ENCODE peak calls at places on chromosomes 16 and 17, in eight cellular contexts. M is left ventricle myocardium inferior; Y is heart right ventricle; A is IMR-90; D is SJSA1; Q is CD4-positive, alpha-beta T cell; F is CD4-positive, alpha-beta memory T cell; P is stomach. V is an unnamed sample.

GRCh38 chr16:57192146-57192545 is 6.0 kb downstream of the RSPRY1 start:
- DNase-seq in M (no peak), Y (no peak), A (peak; percentile 50), D (peak; percentile 45), Q (no peak), F (no peak), P (no peak), V (no peak)

GRCh38 chr17:2928294-2928890 is 132.2 kb downstream of the RAP1GAP2 start:
- DNase-seq in M (no peak), Y (no peak), A (no peak), D (no peak), Q (no peak), F (no peak), P (peak; percentile 55), V (no peak)

GRCh38 chr17:76368545-76368944 is 14.8 kb upstream of the PRPSAP1 start:
- DNase-seq in M (no peak), Y (no peak), A (peak; percentile 65), D (peak; percentile 95), Q (no peak), F (no peak), P (no peak), V (no peak)

GRCh38 chr16:89197633-89198416 is 2.5 kb downstream of the SLC22A31 start:
- DNase-seq in M (no peak), Y (no peak), A (no peak), D (no peak), Q (no peak), F (no peak), P (peak; percentile 52), V (no peak)

GRCh38 chr17:68886401-68886800 is 68.8 kb downstream of the ABCA8 start:
- DNase-seq in M (no peak), Y (no peak), A (no peak), D (no peak), Q (no peak), F (no peak), P (no peak), V (no peak)

GRCh38 chr17:4900231-4901107 is 1.1 kb downstream of the C17orf107 start:
- DNase-seq in M (no peak), Y (no peak), A (no peak), D (no peak), Q (peak; percentile 42), F (peak; percentile 82), P (peak; percentile 51), V (no peak)

GRCh38 chr16:1309888-1310831 is 724 bp downstream of the UBE2I start:
- DNase-seq in M (peak; percentile 59), Y (peak; percentile 40), A (peak; percentile 45), D (peak; percentile 26), Q (peak; percentile 37), F (peak; percentile 77), P (peak; percentile 50), V (no peak)

GRCh38 chr17:6639651-6640535 is 618 bp downstream of the KIAA0753 start:
- DNase-seq in M (no peak), Y (peak; percentile 32), A (peak; percentile 38), D (peak; percentile 15), Q (no peak), F (peak; percentile 53), P (no peak), V (no peak)

GRCh38 chr16:54054237-54054780 is 232.3 kb downstream of the IRX3 start:
- DNase-seq in M (no peak), Y (no peak), A (no peak), D (no peak), Q (no peak), F (no peak), P (no peak), V (no peak)

GRCh38 chr17:851986-852385 is 69.8 kb downstream of the MRM3 start:
- DNase-seq in M (no peak), Y (no peak), A (no peak), D (no peak), Q (no peak), F (no peak), P (no peak), V (no peak)

GRCh38 chr16:50733468-50733867 is 8.4 kb upstream of the CYLD start:
- DNase-seq in M (no peak), Y (no peak), A (no peak), D (no peak), Q (no peak), F (no peak), P (no peak), V (no peak)

GRCh38 chr17:65057520-65058075 is 1.1 kb upstream of the GNA13 start:
- DNase-seq in M (peak; percentile 38), Y (peak; percentile 66), A (no peak), D (peak; percentile 46), Q (no peak), F (no peak), P (peak; percentile 25), V (no peak)

GRCh38 chr17:56699186-56699895 is 105.8 kb downstream of the NOG start:
- DNase-seq in M (peak; percentile 19), Y (peak; percentile 11), A (peak; percentile 99), D (peak; percentile 100), Q (no peak), F (no peak), P (peak; percentile 32), V (peak; percentile 6)

GRCh38 chr16:49000594-49000993 is 281.0 kb downstream of the CBLN1 start:
- DNase-seq in M (no peak), Y (no peak), A (no peak), D (no peak), Q (no peak), F (no peak), P (no peak), V (no peak)

GRCh38 chr16:30958164-30959083 is 870 bp downstream of the SETD1A start:
- DNase-seq in M (peak; percentile 43), Y (peak; percentile 58), A (peak; percentile 43), D (peak; percentile 33), Q (no peak), F (peak; percentile 73), P (peak; percentile 56), V (no peak)

GRCh38 chr17:13287226-13287625 is 269.4 kb upstream of the ELAC2 start:
- DNase-seq in M (no peak), Y (no peak), A (no peak), D (no peak), Q (no peak), F (no peak), P (no peak), V (no peak)

DNA sequence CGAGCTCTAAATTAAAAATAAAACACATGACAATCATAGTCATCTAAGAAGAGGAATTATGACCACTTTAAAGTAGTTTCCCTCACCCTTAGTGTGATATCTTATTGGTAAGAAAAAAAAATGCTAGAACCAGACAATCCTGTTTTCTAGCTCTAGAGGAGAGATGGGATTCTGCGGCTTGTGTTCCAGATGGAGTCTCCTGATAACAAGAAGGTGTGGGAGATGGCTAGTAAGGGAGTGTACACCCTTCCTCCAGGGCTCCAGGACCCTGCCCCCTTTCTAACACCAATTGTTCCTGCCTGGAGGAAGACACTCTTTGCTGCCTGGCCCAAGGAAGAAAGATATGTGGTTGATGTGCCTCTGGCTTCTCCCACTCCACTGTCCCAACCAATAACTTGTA is 68.8 kb upstream of the FBXO47 start:
- DNase-seq in M (no peak), Y (no peak), A (no peak), D (no peak), Q (no peak), F (no peak), P (no peak), V (no peak)
- H3K27ac ChIP-seq in M (no peak overlapping the region), Y (no peak overlapping the region), A (no peak overlapping the region), D (no peak overlapping the region), Q (no peak overlapping the region), F (no peak overlapping the region), P (no peak overlapping the region), V (no peak overlapping the region)

GRCh38 chr17:57939797-57940196 is 15.4 kb downstream of the CUEDC1 start:
- DNase-seq in M (peak; percentile 59), Y (no peak), A (no peak), D (no peak), Q (no peak), F (no peak), P (no peak), V (no peak)

GRCh38 chr17:57935833-57936807 is 19.1 kb downstream of the CUEDC1 start:
- DNase-seq in M (peak; percentile 81), Y (peak; percentile 63), A (peak; percentile 55), D (peak; percentile 69), Q (no peak), F (no peak), P (no peak), V (no peak)

GRCh38 chr17:57940217-57940616 is 15.0 kb downstream of the CUEDC1 start:
- DNase-seq in M (no peak), Y (no peak), A (no peak), D (no peak), Q (no peak), F (no peak), P (no peak), V (no peak)

GRCh38 chr17:57938061-57938502 is 17.1 kb downstream of the CUEDC1 start:
- DNase-seq in M (no peak), Y (no peak), A (no peak), D (no peak), Q (no peak), F (no peak), P (no peak), V (no peak)

DNA sequence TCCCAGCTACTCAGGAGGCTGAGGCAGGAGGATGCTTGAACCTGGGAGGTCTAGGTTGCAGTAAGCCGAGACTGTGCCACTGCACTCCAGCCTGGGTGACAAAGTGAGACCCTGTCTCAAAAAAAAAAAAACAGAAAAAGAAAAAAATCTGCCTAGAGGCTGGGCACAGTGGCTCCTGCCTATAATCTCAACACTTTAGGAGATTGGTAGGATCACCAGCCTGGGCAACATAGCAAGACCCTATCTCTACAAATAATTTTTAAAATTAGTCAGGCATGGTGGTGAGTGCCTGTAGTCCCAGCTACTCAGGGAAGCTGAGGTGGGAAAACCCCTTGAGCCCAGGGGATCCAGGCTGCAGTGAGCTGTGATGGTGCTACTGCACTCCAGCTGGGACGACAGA is 17.7 kb downstream of the CUEDC1 start:
- DNase-seq in M (no peak), Y (no peak), A (no peak), D (no peak), Q (no peak), F (no peak), P (no peak), V (no peak)
- H3K27ac ChIP-seq in M (peak overlapping the region; percentile 97), Y (peak overlapping the region; percentile 91), A (no peak overlapping the region), D (no peak overlapping the region), Q (no peak overlapping the region), F (no peak overlapping the region), P (peak overlapping the region; percentile 91), V (no peak overlapping the region)

GRCh38 chr17:29586676-29587469 is 2.6 kb downstream of the GIT1 start:
- DNase-seq in M (no peak), Y (peak; percentile 9), A (no peak), D (no peak), Q (no peak), F (no peak), P (no peak), V (no peak)
- H3K27ac ChIP-seq in M (peak overlapping the region; percentile 93), Y (peak overlapping the region; percentile 94), A (no peak overlapping the region), D (no peak overlapping the region), Q (no peak overlapping the region), F (peak overlapping the region; percentile 50), P (peak overlapping the region; percentile 80), V (no peak overlapping the region)

DNA sequence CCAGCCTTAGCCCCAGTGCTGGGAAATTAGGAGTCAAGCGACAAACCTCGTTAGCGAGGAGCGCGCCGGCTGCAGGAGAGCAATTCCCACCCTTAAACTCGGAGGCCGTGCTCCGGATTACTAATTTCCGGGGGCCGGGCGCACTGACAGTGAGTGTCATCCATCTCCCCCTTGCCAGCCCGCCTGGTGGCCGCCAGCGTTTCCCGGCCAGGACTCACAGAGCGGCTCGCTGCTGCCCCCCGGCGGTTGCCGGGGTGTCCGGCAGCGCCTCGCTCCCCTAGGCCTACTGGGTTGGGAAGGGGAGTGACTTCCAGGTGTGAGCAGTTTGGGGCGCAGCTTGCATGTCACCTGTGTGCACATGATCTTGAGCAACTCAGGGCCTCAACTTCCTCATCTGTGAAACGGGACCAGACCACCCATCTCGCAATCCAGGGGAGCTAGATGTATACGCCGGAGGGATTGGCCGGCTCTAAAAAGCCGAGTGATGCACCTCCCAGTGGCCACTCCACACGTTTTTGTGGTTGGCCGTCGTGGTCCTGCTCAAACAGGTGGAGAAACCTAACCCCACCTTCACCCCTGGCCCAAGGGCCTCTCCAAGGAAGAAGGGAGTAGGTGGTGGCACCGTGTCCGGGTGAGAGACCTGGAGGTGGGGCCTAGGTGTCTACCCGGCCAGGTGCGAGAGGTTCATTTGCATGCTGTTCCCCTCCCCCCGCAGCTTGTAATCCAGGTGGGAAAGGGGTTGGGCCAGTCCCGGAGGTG is 2.5 kb upstream of the GSE1 start:
- DNase-seq in M (peak; percentile 82), Y (peak; percentile 84), A (peak; percentile 81), D (peak; percentile 93), Q (peak; percentile 82), F (peak; percentile 85), P (peak; percentile 89), V (peak; percentile 51)
- H3K27ac ChIP-seq in M (peak overlapping the region; percentile 96), Y (peak overlapping the region; percentile 98), A (peak overlapping the region; percentile 8), D (no peak overlapping the region), Q (no peak overlapping the region), F (no peak overlapping the region), P (peak overlapping the region; percentile 97), V (peak overlapping the region; percentile 88)

V was measured in thoracic aorta.